ENCODE peak calls at places on chromosomes 16 and 17, in five cellular contexts. One of them, this sample, is unnamed.

GRCh38 chr16:17173134-17173729 is 297.5 kb downstream of the XYLT1 start:
- DNase-seq in cardiac muscle cell: peak
- DNase-seq in thoracic aorta: no peak
- DNase-seq in brain microvascular endothelial cell: no peak
- DNase-seq in neural progenitor cell: no peak
- DNase-seq in this sample: no peak

GRCh38 chr17:13001991-13002615 is 15.7 kb downstream of the ELAC2 start:
- DNase-seq in neural progenitor cell: no peak
- DNase-seq in brain microvascular endothelial cell: no peak
- DNase-seq in cardiac muscle cell: peak
- DNase-seq in thoracic aorta: no peak
- DNase-seq in this sample: no peak

GRCh38 chr17:31355935-31356334 is 34.5 kb upstream of the EVI2A start:
- DNase-seq in neural progenitor cell: no peak
- DNase-seq in brain microvascular endothelial cell: no peak
- DNase-seq in thoracic aorta: no peak
- DNase-seq in cardiac muscle cell: no peak
- DNase-seq in this sample: no peak

GRCh38 chr17:73690581-73691135 is 46.4 kb upstream of the SDK2 start:
- DNase-seq in thoracic aorta: no peak
- DNase-seq in brain microvascular endothelial cell: no peak
- DNase-seq in cardiac muscle cell: no peak
- DNase-seq in neural progenitor cell: no peak
- DNase-seq in this sample: no peak

GRCh38 chr17:47956818-47957590 is 679 bp downstream of the PRR15L start:
- DNase-seq in cardiac muscle cell: no peak
- DNase-seq in brain microvascular endothelial cell: no peak
- DNase-seq in thoracic aorta: no peak
- DNase-seq in neural progenitor cell: no peak
- DNase-seq in this sample: no peak

GRCh38 chr16:66899945-66900688 is 18.6 kb downstream of the CDH16 start:
- DNase-seq in brain microvascular endothelial cell: peak
- DNase-seq in thoracic aorta: peak
- DNase-seq in neural progenitor cell: peak
- DNase-seq in cardiac muscle cell: peak
- DNase-seq in this sample: no peak

GRCh38 chr17:50051082-50051576 is 4.8 kb upstream of the ITGA3 start:
- DNase-seq in brain microvascular endothelial cell: peak
- DNase-seq in thoracic aorta: no peak
- DNase-seq in neural progenitor cell: no peak
- DNase-seq in cardiac muscle cell: peak
- DNase-seq in this sample: no peak

GRCh38 chr16:1788708-1789100 is 4.8 kb downstream of the IGFALS start:
- DNase-seq in brain microvascular endothelial cell: no peak
- DNase-seq in thoracic aorta: no peak
- DNase-seq in cardiac muscle cell: no peak
- DNase-seq in neural progenitor cell: no peak
- DNase-seq in this sample: no peak

GRCh38 chr17:46922804-46923635 is at the start of gene GOSR2:
- DNase-seq in brain microvascular endothelial cell: peak
- DNase-seq in cardiac muscle cell: peak
- DNase-seq in thoracic aorta: peak
- DNase-seq in neural progenitor cell: peak
- DNase-seq in this sample: peak

GRCh38 chr17:31740611-31741082 is 118.4 kb downstream of the COPRS start:
- DNase-seq in neural progenitor cell: no peak
- DNase-seq in brain microvascular endothelial cell: peak
- DNase-seq in cardiac muscle cell: peak
- DNase-seq in thoracic aorta: no peak
- DNase-seq in this sample: no peak

GRCh38 chr17:8922451-8922850 is 43.1 kb downstream of the PIK3R5 start:
- DNase-seq in brain microvascular endothelial cell: peak
- DNase-seq in neural progenitor cell: no peak
- DNase-seq in thoracic aorta: no peak
- DNase-seq in cardiac muscle cell: peak
- DNase-seq in this sample: no peak

GRCh38 chr17:213286-214105 is 32.0 kb upstream of the DOC2B start:
- DNase-seq in brain microvascular endothelial cell: no peak
- DNase-seq in thoracic aorta: no peak
- DNase-seq in neural progenitor cell: no peak
- DNase-seq in cardiac muscle cell: no peak
- DNase-seq in this sample: no peak

GRCh38 chr16:30017277-30017656 is 5.7 kb upstream of the C16orf92 start:
- DNase-seq in cardiac muscle cell: no peak
- DNase-seq in thoracic aorta: no peak
- DNase-seq in neural progenitor cell: no peak
- DNase-seq in brain microvascular endothelial cell: no peak
- DNase-seq in this sample: no peak

GRCh38 chr16:56198755-56199114 is 7.4 kb downstream of the GNAO1 start:
- DNase-seq in cardiac muscle cell: no peak
- DNase-seq in brain microvascular endothelial cell: no peak
- DNase-seq in thoracic aorta: no peak
- DNase-seq in neural progenitor cell: no peak
- DNase-seq in this sample: no peak

GRCh38 chr16:51306116-51306515 is 155.0 kb upstream of the SALL1 start:
- DNase-seq in neural progenitor cell: no peak
- DNase-seq in brain microvascular endothelial cell: no peak
- DNase-seq in thoracic aorta: no peak
- DNase-seq in cardiac muscle cell: no peak
- DNase-seq in this sample: no peak

GRCh38 chr16:66511615-66512500 is 38.1 kb downstream of the TK2 start:
- DNase-seq in thoracic aorta: no peak
- DNase-seq in brain microvascular endothelial cell: peak
- DNase-seq in cardiac muscle cell: peak
- DNase-seq in neural progenitor cell: peak
- DNase-seq in this sample: peak

GRCh38 chr17:15742051-15742795 is 10.1 kb downstream of the TBC1D26 start:
- DNase-seq in thoracic aorta: no peak
- DNase-seq in neural progenitor cell: no peak
- DNase-seq in brain microvascular endothelial cell: no peak
- DNase-seq in cardiac muscle cell: no peak
- DNase-seq in this sample: no peak

GRCh38 chr17:16997514-16998429 is 25.9 kb upstream of the TNFRSF13B start:
- DNase-seq in neural progenitor cell: no peak
- DNase-seq in brain microvascular endothelial cell: peak
- DNase-seq in thoracic aorta: no peak
- DNase-seq in cardiac muscle cell: no peak
- DNase-seq in this sample: no peak

GRCh38 chr17:38667099-38667786 is 7.5 kb downstream of the EPOP start:
- DNase-seq in cardiac muscle cell: peak
- DNase-seq in neural progenitor cell: peak
- DNase-seq in thoracic aorta: no peak
- DNase-seq in brain microvascular endothelial cell: peak
- DNase-seq in this sample: no peak

GRCh38 chr17:38510424-38511125 is 82.3 kb downstream of the ARHGAP23 start:
- DNase-seq in cardiac muscle cell: peak
- DNase-seq in neural progenitor cell: peak
- DNase-seq in thoracic aorta: no peak
- DNase-seq in brain microvascular endothelial cell: no peak
- DNase-seq in this sample: no peak

GRCh38 chr17:42155614-42156045 is 841 bp upstream of the RAB5C start:
- DNase-seq in brain microvascular endothelial cell: no peak
- DNase-seq in neural progenitor cell: peak
- DNase-seq in cardiac muscle cell: no peak
- DNase-seq in thoracic aorta: no peak
- DNase-seq in this sample: no peak

GRCh38 chr16:47732122-47732805 is 271.1 kb downstream of the PHKB start:
- DNase-seq in thoracic aorta: no peak
- DNase-seq in brain microvascular endothelial cell: peak
- DNase-seq in neural progenitor cell: no peak
- DNase-seq in cardiac muscle cell: peak
- DNase-seq in this sample: no peak

GRCh38 chr16:85935391-85935956 is 36.5 kb downstream of the IRF8 start:
- DNase-seq in cardiac muscle cell: no peak
- DNase-seq in brain microvascular endothelial cell: no peak
- DNase-seq in neural progenitor cell: no peak
- DNase-seq in thoracic aorta: no peak
- DNase-seq in this sample: no peak

GRCh38 chr16:85934210-85934609 is 35.2 kb downstream of the IRF8 start:
- DNase-seq in cardiac muscle cell: no peak
- DNase-seq in thoracic aorta: no peak
- DNase-seq in neural progenitor cell: no peak
- DNase-seq in brain microvascular endothelial cell: no peak
- DNase-seq in this sample: no peak

GRCh38 chr16:85935957-85936760 is 37.2 kb downstream of the IRF8 start:
- DNase-seq in cardiac muscle cell: peak
- DNase-seq in thoracic aorta: no peak
- DNase-seq in brain microvascular endothelial cell: no peak
- DNase-seq in neural progenitor cell: no peak
- DNase-seq in this sample: no peak

GRCh38 chr16:85940214-85940613 is 41.3 kb downstream of the IRF8 start:
- DNase-seq in thoracic aorta: no peak
- DNase-seq in brain microvascular endothelial cell: no peak
- DNase-seq in cardiac muscle cell: no peak
- DNase-seq in neural progenitor cell: no peak
- DNase-seq in this sample: no peak

DNA sequence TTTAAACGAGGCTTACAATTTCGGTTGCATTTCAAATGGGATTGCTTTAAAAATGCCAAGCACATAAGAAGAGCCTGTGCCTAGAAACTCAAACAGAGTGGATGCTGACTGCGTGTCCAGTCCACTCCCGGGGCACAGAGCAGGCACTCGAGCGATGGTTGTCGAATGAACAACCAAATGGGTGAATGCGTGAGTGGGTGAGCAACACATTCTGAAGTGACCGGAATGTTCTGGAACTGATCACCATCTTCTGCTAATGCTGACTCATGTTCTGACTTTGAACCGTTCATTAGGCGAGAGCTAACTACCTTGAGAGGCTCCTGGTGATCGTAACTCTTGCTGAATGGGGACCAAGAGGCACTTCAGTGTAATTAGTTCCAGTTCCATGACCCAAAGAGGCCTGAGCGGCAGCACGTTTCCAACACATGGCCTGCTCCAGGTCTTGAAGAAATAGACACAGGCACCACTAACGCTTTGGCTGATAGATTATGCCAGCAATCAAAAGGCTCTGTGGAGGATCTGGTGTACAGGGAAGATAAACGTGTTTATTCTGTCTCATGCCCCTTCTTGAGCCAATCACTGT is 37.9 kb downstream of the IRF8 start:
- DNase-seq in thoracic aorta: no peak
- DNase-seq in cardiac muscle cell: no peak
- DNase-seq in brain microvascular endothelial cell: no peak
- DNase-seq in neural progenitor cell: no peak
- DNase-seq in this sample: no peak
- H3K4me3 ChIP-seq in thoracic aorta: no peak
- H3K4me3 ChIP-seq in cardiac muscle cell: no peak
- H3K4me3 ChIP-seq in brain microvascular endothelial cell: no peak
- H3K4me3 ChIP-seq in neural progenitor cell: no peak
- H3K4me3 ChIP-seq in this sample: no peak

DNA sequence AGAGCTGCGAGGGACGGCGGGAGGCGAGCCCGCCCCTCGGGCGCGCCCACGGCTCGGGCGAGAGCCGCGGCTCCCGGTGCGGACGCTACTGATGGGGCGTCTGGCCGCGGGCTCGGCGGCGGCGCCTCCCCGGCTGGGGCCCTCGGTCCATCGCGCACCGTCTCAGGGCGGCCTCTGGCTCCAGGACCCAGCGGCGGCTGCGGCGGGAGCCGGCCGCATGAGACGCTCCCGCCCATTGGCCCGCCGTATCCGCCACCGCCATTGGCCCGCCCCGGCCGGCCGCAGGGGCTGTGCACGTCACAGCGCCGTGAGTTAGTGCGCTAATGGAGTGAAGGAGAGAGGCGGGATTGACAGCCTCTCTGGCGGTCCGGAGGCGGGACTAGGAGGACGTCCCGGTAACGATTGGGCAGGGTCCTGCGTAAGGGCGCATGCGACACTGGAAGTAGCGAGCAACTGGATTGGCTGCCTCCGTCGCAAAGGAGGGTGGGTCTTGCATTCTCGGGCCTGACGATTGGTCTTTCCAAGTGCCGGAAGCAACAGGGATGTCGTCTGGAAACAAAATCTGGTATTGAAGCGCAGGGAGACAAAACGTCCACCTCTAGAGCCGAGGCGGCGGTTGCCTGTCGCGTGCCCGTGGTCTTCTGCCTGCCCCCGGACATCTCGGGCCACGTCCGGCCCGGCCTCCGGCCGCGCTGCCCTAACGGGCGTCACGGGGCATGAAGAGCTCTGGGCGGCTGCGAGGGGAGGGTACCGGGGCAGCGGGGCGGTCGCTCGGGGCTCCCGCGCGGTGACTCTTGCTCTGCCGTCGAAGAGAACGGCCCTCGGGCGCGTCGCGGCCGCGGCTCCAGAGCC is at the start of gene ANKRD11:
- DNase-seq in neural progenitor cell: peak
- DNase-seq in brain microvascular endothelial cell: peak
- DNase-seq in thoracic aorta: peak
- DNase-seq in cardiac muscle cell: peak
- DNase-seq in this sample: peak
- H3K27ac ChIP-seq in neural progenitor cell: peak
- H3K27ac ChIP-seq in brain microvascular endothelial cell: peak
- H3K27ac ChIP-seq in thoracic aorta: peak
- H3K27ac ChIP-seq in cardiac muscle cell: peak
- H3K27ac ChIP-seq in this sample: peak

GRCh38 chr16:4053663-4054479 is 62.4 kb downstream of the ADCY9 start:
- DNase-seq in cardiac muscle cell: peak
- DNase-seq in thoracic aorta: peak
- DNase-seq in brain microvascular endothelial cell: peak
- DNase-seq in neural progenitor cell: no peak
- DNase-seq in this sample: peak
- H3K4me3 ChIP-seq in cardiac muscle cell: no peak
- H3K4me3 ChIP-seq in thoracic aorta: peak
- H3K4me3 ChIP-seq in brain microvascular endothelial cell: no peak
- H3K4me3 ChIP-seq in neural progenitor cell: no peak
- H3K4me3 ChIP-seq in this sample: peak

DNA sequence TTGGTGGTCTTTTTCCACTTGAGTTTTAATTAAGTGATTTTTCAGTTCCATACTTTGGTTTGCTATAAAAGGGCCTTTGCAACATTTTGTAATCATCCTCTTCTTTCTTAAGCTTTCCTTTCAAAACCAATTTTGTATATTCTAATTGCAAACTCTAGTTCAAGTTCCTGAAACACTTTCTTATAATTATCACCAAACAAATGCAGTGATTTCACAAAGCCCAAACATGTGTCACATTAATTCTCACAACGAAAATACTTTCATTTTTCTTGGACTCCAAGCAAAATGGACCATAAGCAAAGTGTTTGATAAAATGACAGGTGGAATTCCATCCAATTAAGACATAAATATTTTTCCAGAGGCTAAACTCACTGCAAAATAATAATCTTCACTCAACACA is 188.2 kb upstream of the IRX5 start:
- DNase-seq in brain microvascular endothelial cell: no peak
- DNase-seq in thoracic aorta: no peak
- DNase-seq in cardiac muscle cell: no peak
- DNase-seq in neural progenitor cell: no peak
- DNase-seq in this sample: no peak
- H3K27ac ChIP-seq in brain microvascular endothelial cell: no peak
- H3K27ac ChIP-seq in thoracic aorta: no peak
- H3K27ac ChIP-seq in cardiac muscle cell: no peak
- H3K27ac ChIP-seq in neural progenitor cell: no peak
- H3K27ac ChIP-seq in this sample: no peak

DNA sequence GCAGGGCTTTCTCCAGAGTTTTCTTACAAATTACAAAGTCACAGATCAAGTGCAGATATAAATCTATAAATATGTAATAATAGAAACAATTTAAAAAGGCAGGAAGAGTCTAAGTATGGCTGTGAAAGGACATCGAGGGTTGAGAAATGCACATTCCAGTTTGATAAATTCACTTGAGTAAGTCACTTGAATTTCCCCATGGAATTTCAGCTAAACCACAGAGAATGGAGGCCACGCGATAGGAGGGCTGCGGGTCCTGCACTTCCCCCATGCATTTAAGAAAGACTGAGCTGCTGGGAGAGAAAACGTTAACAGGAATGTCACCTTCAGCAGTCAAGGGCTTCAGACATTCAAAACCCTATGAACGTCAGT is 6.1 kb upstream of the MXRA7 start:
- DNase-seq in brain microvascular endothelial cell: peak
- DNase-seq in cardiac muscle cell: peak
- DNase-seq in neural progenitor cell: no peak
- DNase-seq in thoracic aorta: no peak
- DNase-seq in this sample: no peak
- H3K4me3 ChIP-seq in brain microvascular endothelial cell: peak
- H3K4me3 ChIP-seq in cardiac muscle cell: no peak
- H3K4me3 ChIP-seq in neural progenitor cell: no peak
- H3K4me3 ChIP-seq in thoracic aorta: no peak
- H3K4me3 ChIP-seq in this sample: peak